ENCODE peak calls at places on chromosomes 11 and 22, in six cellular contexts. One of them, this sample, is unnamed.

GRCh38 chr11:72234514-72234830 is 9.5 kb downstream of the PHOX2A start:
- DNase-seq in CD8-positive, alpha-beta memory T cell: no peak
- DNase-seq in mucosa of descending colon: no peak
- DNase-seq in body of pancreas: no peak
- DNase-seq in thoracic aorta: no peak
- DNase-seq in right cardiac atrium: no peak
- DNase-seq in this sample: no peak

GRCh38 chr11:125626381-125626950 is 1.5 kb downstream of the CHEK1 start:
- DNase-seq in CD8-positive, alpha-beta memory T cell: no peak
- DNase-seq in mucosa of descending colon: no peak
- DNase-seq in body of pancreas: no peak
- DNase-seq in thoracic aorta: no peak
- DNase-seq in right cardiac atrium: no peak
- DNase-seq in this sample: peak

GRCh38 chr11:56782167-56782847 is 33.8 kb upstream of the OR9G4 start:
- DNase-seq in CD8-positive, alpha-beta memory T cell: no peak
- DNase-seq in mucosa of descending colon: no peak
- DNase-seq in body of pancreas: no peak
- DNase-seq in thoracic aorta: no peak
- DNase-seq in right cardiac atrium: no peak
- DNase-seq in this sample: no peak

GRCh38 chr22:24474221-24474620 is 20.9 kb upstream of the UPB1 start:
- DNase-seq in CD8-positive, alpha-beta memory T cell: no peak
- DNase-seq in mucosa of descending colon: no peak
- DNase-seq in body of pancreas: no peak
- DNase-seq in thoracic aorta: no peak
- DNase-seq in right cardiac atrium: no peak
- DNase-seq in this sample: no peak

GRCh38 chr22:42856865-42857704 is at the start of gene ARFGAP3:
- DNase-seq in CD8-positive, alpha-beta memory T cell: peak
- DNase-seq in mucosa of descending colon: peak
- DNase-seq in body of pancreas: peak
- DNase-seq in thoracic aorta: peak
- DNase-seq in right cardiac atrium: peak
- DNase-seq in this sample: peak

GRCh38 chr11:75836422-75836821 is 21.4 kb downstream of the UVRAG start:
- DNase-seq in CD8-positive, alpha-beta memory T cell: no peak
- DNase-seq in mucosa of descending colon: no peak
- DNase-seq in body of pancreas: no peak
- DNase-seq in thoracic aorta: no peak
- DNase-seq in right cardiac atrium: no peak
- DNase-seq in this sample: no peak

GRCh38 chr22:43504666-43505261 is 93.0 kb downstream of the MPPED1 start:
- DNase-seq in CD8-positive, alpha-beta memory T cell: no peak
- DNase-seq in mucosa of descending colon: no peak
- DNase-seq in body of pancreas: no peak
- DNase-seq in thoracic aorta: no peak
- DNase-seq in right cardiac atrium: no peak
- DNase-seq in this sample: no peak

GRCh38 chr11:113806403-113806802 is 26.8 kb downstream of the CLDN25 start:
- DNase-seq in CD8-positive, alpha-beta memory T cell: no peak
- DNase-seq in mucosa of descending colon: no peak
- DNase-seq in body of pancreas: no peak
- DNase-seq in thoracic aorta: no peak
- DNase-seq in right cardiac atrium: no peak
- DNase-seq in this sample: no peak

GRCh38 chr22:45842141-45842831 is 134.7 kb downstream of the WNT7B start:
- DNase-seq in CD8-positive, alpha-beta memory T cell: no peak
- DNase-seq in mucosa of descending colon: no peak
- DNase-seq in body of pancreas: no peak
- DNase-seq in thoracic aorta: no peak
- DNase-seq in right cardiac atrium: no peak
- DNase-seq in this sample: no peak

GRCh38 chr11:78822931-78823423 is 248.3 kb upstream of the NARS2 start:
- DNase-seq in CD8-positive, alpha-beta memory T cell: no peak
- DNase-seq in mucosa of descending colon: no peak
- DNase-seq in body of pancreas: no peak
- DNase-seq in thoracic aorta: no peak
- DNase-seq in right cardiac atrium: peak
- DNase-seq in this sample: no peak

GRCh38 chr11:75429902-75430691 is 2.9 kb downstream of the KLHL35 start:
- DNase-seq in CD8-positive, alpha-beta memory T cell: peak
- DNase-seq in mucosa of descending colon: peak
- DNase-seq in body of pancreas: peak
- DNase-seq in thoracic aorta: no peak
- DNase-seq in right cardiac atrium: peak
- DNase-seq in this sample: peak

GRCh38 chr22:40241200-40241763 is 63.6 kb downstream of the TNRC6B start:
- DNase-seq in CD8-positive, alpha-beta memory T cell: no peak
- DNase-seq in mucosa of descending colon: no peak
- DNase-seq in body of pancreas: no peak
- DNase-seq in thoracic aorta: no peak
- DNase-seq in right cardiac atrium: no peak
- DNase-seq in this sample: peak

DNA sequence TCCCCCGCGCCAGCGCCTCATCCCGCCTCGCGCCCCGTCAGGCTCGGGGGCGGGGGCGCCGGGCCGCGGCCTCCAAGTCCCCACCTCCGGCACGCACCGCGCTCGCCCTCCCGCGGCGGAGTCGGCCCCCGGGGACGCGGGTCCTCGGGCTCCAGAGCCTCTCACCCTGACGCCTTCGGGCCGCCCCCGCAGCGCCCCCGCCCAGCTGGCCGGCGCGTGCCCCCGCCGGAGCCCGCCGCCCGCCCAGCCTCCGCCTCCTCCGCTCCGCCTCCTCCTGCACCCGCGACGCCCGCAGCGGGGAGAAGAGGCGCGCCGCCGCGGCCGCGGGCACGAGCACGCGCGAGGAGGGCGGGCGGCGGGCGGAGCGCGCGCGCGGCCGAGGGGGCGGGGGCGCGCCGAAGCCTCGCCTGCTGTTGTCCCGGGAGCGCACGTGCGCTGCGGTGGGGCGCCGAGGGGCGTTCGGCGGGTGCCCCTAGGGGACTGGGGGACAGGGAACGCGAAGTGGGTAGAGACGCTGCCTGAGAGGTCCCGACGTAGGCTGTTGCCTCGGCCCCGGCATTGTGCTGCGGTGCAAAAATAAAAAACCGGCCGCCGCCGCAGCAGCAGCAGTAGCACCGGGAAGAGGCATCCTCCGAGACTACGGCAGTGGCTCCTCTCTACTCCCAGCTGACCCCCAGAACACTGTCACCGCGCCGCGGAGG is 87.4 kb upstream of the ARHGAP32 start:
- DNase-seq in CD8-positive, alpha-beta memory T cell: peak
- DNase-seq in mucosa of descending colon: peak
- DNase-seq in body of pancreas: peak
- DNase-seq in thoracic aorta: peak
- DNase-seq in right cardiac atrium: peak
- DNase-seq in this sample: no peak
- H3K4me3 ChIP-seq in CD8-positive, alpha-beta memory T cell: peak
- H3K4me3 ChIP-seq in mucosa of descending colon: peak
- H3K4me3 ChIP-seq in body of pancreas: peak
- H3K4me3 ChIP-seq in thoracic aorta: peak
- H3K4me3 ChIP-seq in right cardiac atrium: peak
- H3K4me3 ChIP-seq in this sample: peak

GRCh38 chr11:8442301-8442700 is 151.7 kb downstream of the STK33 start:
- DNase-seq in CD8-positive, alpha-beta memory T cell: no peak
- DNase-seq in mucosa of descending colon: no peak
- DNase-seq in body of pancreas: no peak
- DNase-seq in thoracic aorta: no peak
- DNase-seq in right cardiac atrium: no peak
- DNase-seq in this sample: no peak
- H3K4me3 ChIP-seq in CD8-positive, alpha-beta memory T cell: no peak
- H3K4me3 ChIP-seq in mucosa of descending colon: no peak
- H3K4me3 ChIP-seq in body of pancreas: no peak
- H3K4me3 ChIP-seq in thoracic aorta: no peak
- H3K4me3 ChIP-seq in right cardiac atrium: no peak
- H3K4me3 ChIP-seq in this sample: no peak

GRCh38 chr11:128480066-128480465 is 107.3 kb downstream of the ETS1 start:
- DNase-seq in CD8-positive, alpha-beta memory T cell: no peak
- DNase-seq in mucosa of descending colon: no peak
- DNase-seq in body of pancreas: no peak
- DNase-seq in thoracic aorta: no peak
- DNase-seq in right cardiac atrium: peak
- DNase-seq in this sample: no peak

GRCh38 chr11:128482512-128483191 is 104.7 kb downstream of the ETS1 start:
- DNase-seq in CD8-positive, alpha-beta memory T cell: no peak
- DNase-seq in mucosa of descending colon: no peak
- DNase-seq in body of pancreas: no peak
- DNase-seq in thoracic aorta: no peak
- DNase-seq in right cardiac atrium: peak
- DNase-seq in this sample: peak

GRCh38 chr11:128481135-128481534 is 106.2 kb downstream of the ETS1 start:
- DNase-seq in CD8-positive, alpha-beta memory T cell: no peak
- DNase-seq in mucosa of descending colon: no peak
- DNase-seq in body of pancreas: no peak
- DNase-seq in thoracic aorta: no peak
- DNase-seq in right cardiac atrium: no peak
- DNase-seq in this sample: no peak

GRCh38 chr11:128482092-128482491 is 105.3 kb downstream of the ETS1 start:
- DNase-seq in CD8-positive, alpha-beta memory T cell: no peak
- DNase-seq in mucosa of descending colon: no peak
- DNase-seq in body of pancreas: no peak
- DNase-seq in thoracic aorta: no peak
- DNase-seq in right cardiac atrium: no peak
- DNase-seq in this sample: no peak

DNA sequence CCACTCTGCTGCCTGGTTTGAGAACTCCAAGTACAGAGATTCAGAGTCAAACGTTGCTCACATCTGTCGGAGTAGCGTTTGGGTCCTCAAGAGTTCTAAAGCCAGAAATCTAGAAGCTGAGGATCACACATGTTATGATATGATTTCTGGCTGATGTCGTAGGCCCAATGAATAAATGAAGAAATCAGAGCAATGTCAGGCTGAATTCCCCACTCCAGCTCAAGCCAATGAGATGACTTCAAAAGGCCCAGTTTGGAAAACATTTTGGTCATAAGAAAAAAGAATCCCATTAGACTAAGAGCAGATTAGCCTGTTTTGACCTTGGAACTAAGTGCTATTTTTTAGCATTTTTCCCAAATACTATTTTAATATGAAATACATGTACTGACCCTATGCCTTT is 106.7 kb downstream of the ETS1 start:
- DNase-seq in CD8-positive, alpha-beta memory T cell: no peak
- DNase-seq in mucosa of descending colon: no peak
- DNase-seq in body of pancreas: no peak
- DNase-seq in thoracic aorta: no peak
- DNase-seq in right cardiac atrium: no peak
- DNase-seq in this sample: no peak
- H3K4me3 ChIP-seq in CD8-positive, alpha-beta memory T cell: no peak
- H3K4me3 ChIP-seq in mucosa of descending colon: no peak
- H3K4me3 ChIP-seq in body of pancreas: no peak
- H3K4me3 ChIP-seq in thoracic aorta: no peak
- H3K4me3 ChIP-seq in right cardiac atrium: no peak
- H3K4me3 ChIP-seq in this sample: no peak

GRCh38 chr11:11304572-11304971 is 48.5 kb downstream of the CSNK2A3 start:
- DNase-seq in CD8-positive, alpha-beta memory T cell: no peak
- DNase-seq in mucosa of descending colon: no peak
- DNase-seq in body of pancreas: no peak
- DNase-seq in thoracic aorta: no peak
- DNase-seq in right cardiac atrium: no peak
- DNase-seq in this sample: no peak

GRCh38 chr11:11311169-11311568 is 41.9 kb downstream of the CSNK2A3 start:
- DNase-seq in CD8-positive, alpha-beta memory T cell: no peak
- DNase-seq in mucosa of descending colon: no peak
- DNase-seq in body of pancreas: no peak
- DNase-seq in thoracic aorta: no peak
- DNase-seq in right cardiac atrium: no peak
- DNase-seq in this sample: peak

GRCh38 chr11:11309906-11310305 is 43.1 kb downstream of the CSNK2A3 start:
- DNase-seq in CD8-positive, alpha-beta memory T cell: no peak
- DNase-seq in mucosa of descending colon: no peak
- DNase-seq in body of pancreas: no peak
- DNase-seq in thoracic aorta: no peak
- DNase-seq in right cardiac atrium: no peak
- DNase-seq in this sample: no peak

GRCh38 chr11:11306855-11307254 is 46.2 kb downstream of the CSNK2A3 start:
- DNase-seq in CD8-positive, alpha-beta memory T cell: no peak
- DNase-seq in mucosa of descending colon: no peak
- DNase-seq in body of pancreas: no peak
- DNase-seq in thoracic aorta: no peak
- DNase-seq in right cardiac atrium: no peak
- DNase-seq in this sample: no peak

DNA sequence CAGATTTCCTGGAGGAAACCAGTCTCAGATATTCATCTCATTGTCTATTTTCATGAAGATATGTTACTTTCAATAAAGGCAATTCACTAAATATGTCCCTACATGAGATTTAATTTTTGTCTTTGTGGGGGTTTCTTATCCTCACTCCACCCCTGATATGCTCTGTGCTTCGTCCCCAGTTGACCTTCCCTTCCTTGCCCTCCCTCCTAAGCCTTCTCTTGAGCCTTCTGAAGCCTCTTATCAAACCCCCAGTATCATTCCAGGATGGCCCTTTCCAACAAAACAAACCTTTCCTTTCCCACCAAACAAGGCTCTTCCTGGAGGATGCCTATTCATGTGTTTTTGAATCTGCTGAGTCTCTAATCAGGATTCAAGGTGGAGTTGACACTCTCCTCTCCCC is 44.8 kb downstream of the CSNK2A3 start:
- DNase-seq in CD8-positive, alpha-beta memory T cell: no peak
- DNase-seq in mucosa of descending colon: no peak
- DNase-seq in body of pancreas: no peak
- DNase-seq in thoracic aorta: no peak
- DNase-seq in right cardiac atrium: no peak
- DNase-seq in this sample: no peak
- H3K4me3 ChIP-seq in CD8-positive, alpha-beta memory T cell: no peak
- H3K4me3 ChIP-seq in mucosa of descending colon: no peak
- H3K4me3 ChIP-seq in body of pancreas: no peak
- H3K4me3 ChIP-seq in thoracic aorta: no peak
- H3K4me3 ChIP-seq in right cardiac atrium: no peak
- H3K4me3 ChIP-seq in this sample: no peak

DNA sequence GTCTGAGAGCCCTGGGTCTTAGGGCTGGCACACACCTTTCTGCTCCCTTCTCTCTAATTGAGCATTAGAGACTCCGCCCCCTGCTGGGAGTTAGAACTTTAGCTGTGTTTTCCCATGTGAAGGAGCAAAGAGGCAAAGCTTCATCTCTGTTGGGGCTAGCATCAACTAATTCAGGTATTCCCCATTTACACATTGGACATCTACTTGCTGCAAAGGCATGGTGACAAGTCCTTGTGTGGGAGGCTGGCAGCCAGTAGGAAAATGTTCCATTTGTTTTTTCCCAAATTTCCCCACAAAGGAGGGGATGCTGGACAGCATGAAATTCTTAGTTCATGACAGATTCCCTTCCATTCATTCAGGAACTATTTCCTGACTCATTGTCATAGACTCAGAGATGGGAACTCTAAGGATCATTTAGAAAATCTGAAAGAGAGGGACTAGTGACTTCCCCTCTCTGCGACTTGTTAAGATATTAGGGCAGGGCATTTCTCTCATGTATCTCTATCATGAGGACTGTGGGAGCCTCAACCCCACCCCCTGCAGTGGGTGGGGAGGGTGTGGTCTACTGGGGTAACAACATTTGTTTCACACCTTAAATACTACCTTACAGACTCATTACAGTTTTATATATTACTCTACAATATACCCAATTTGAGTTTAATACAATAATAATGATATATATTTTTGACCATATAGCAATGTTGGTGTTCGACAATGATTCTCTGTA is 3.7 kb downstream of the CD44 start:
- DNase-seq in CD8-positive, alpha-beta memory T cell: no peak
- DNase-seq in mucosa of descending colon: no peak
- DNase-seq in body of pancreas: peak
- DNase-seq in thoracic aorta: no peak
- DNase-seq in right cardiac atrium: no peak
- DNase-seq in this sample: no peak
- H3K4me3 ChIP-seq in CD8-positive, alpha-beta memory T cell: peak
- H3K4me3 ChIP-seq in mucosa of descending colon: no peak
- H3K4me3 ChIP-seq in body of pancreas: no peak
- H3K4me3 ChIP-seq in thoracic aorta: peak
- H3K4me3 ChIP-seq in right cardiac atrium: no peak
- H3K4me3 ChIP-seq in this sample: no peak

This sample was measured in Jurkat, Clone E6-1.